ENCODE peak calls at places on chromosomes 5 and 9, in six cellular contexts. O is astrocyte, S is K562, X is lung, K is psoas muscle, I is breast epithelium. T is an unnamed sample.

GRCh38 chr9:123867034-123867433 is 62.9 kb downstream of the DENND1A start:
- DNase-seq in O (no peak), S (no peak), X (no peak), K (no peak), I (no peak), T (no peak)

GRCh38 chr5:80941496-80941895 is 18.7 kb upstream of the RASGRF2 start:
- DNase-seq in O (no peak), S (no peak), X (no peak), K (no peak), I (no peak), T (no peak)

GRCh38 chr9:80467632-80468031 is 895.9 kb downstream of the TLE4 start:
- DNase-seq in O (peak), S (no peak), X (no peak), K (no peak), I (no peak), T (no peak)

GRCh38 chr9:124217839-124218437 is 39.8 kb upstream of the NEK6 start:
- DNase-seq in O (no peak), S (no peak), X (no peak), K (no peak), I (no peak), T (no peak)

GRCh38 chr5:119166026-119166425 is 95.1 kb downstream of the DMXL1 start:
- DNase-seq in O (no peak), S (no peak), X (no peak), K (no peak), I (no peak), T (no peak)

GRCh38 chr5:141149812-141150211 is at the start of gene PCDHB6:
- DNase-seq in O (no peak), S (peak), X (no peak), K (no peak), I (no peak), T (peak)

GRCh38 chr5:95081500-95082355 is 203.2 kb downstream of the MCTP1 start:
- DNase-seq in O (peak), S (no peak), X (peak), K (no peak), I (no peak), T (peak)

GRCh38 chr9:126637002-126637849 is 23.5 kb downstream of the LMX1B start:
- DNase-seq in O (no peak), S (no peak), X (no peak), K (no peak), I (no peak), T (no peak)

GRCh38 chr9:385818-386398 is 171.2 kb downstream of the DOCK8 start:
- DNase-seq in O (peak), S (peak), X (peak), K (no peak), I (no peak), T (peak)

GRCh38 chr9:121820286-121821005 is 169.0 kb downstream of the DAB2IP start:
- DNase-seq in O (no peak), S (no peak), X (no peak), K (no peak), I (no peak), T (no peak)

GRCh38 chr9:135474915-135475314 is 4.7 kb upstream of the PPP1R26 start:
- DNase-seq in O (no peak), S (peak), X (no peak), K (no peak), I (no peak), T (peak)

GRCh38 chr9:121463026-121463827 is 36.4 kb downstream of the GGTA1 start:
- DNase-seq in O (peak), S (peak), X (peak), K (peak), I (no peak), T (peak)

GRCh38 chr9:123825337-123825736 is 104.6 kb downstream of the DENND1A start:
- DNase-seq in O (peak), S (no peak), X (no peak), K (no peak), I (no peak), T (no peak)

GRCh38 chr5:1946776-1947175 is 64.1 kb upstream of the IRX4 start:
- DNase-seq in O (no peak), S (no peak), X (no peak), K (no peak), I (no peak), T (no peak)

GRCh38 chr9:26234865-26235264 is 556.6 kb upstream of the TUSC1 start:
- DNase-seq in O (no peak), S (no peak), X (no peak), K (no peak), I (no peak), T (no peak)

GRCh38 chr5:131382407-131383395 is 118.8 kb downstream of the CDC42SE2 start:
- DNase-seq in O (no peak), S (peak), X (no peak), K (no peak), I (no peak), T (peak)

GRCh38 chr9:107131108-107131799 is 151.8 kb upstream of the RAD23B start:
- DNase-seq in O (no peak), S (no peak), X (no peak), K (no peak), I (peak), T (no peak)

GRCh38 chr9:133886563-133887501 is 105.3 kb downstream of the VAV2 start:
- DNase-seq in O (no peak), S (no peak), X (no peak), K (no peak), I (no peak), T (no peak)
- H3K27ac ChIP-seq in O (no peak), S (no peak), X (no peak), K (no peak), I (no peak), T (no peak)

GRCh38 chr9:15961217-15961616 is 408.4 kb downstream of the CCDC171 start:
- DNase-seq in O (no peak), S (no peak), X (no peak), K (no peak), I (no peak), T (no peak)

GRCh38 chr9:15966471-15966870 is 413.6 kb downstream of the CCDC171 start:
- DNase-seq in O (no peak), S (no peak), X (no peak), K (no peak), I (no peak), T (no peak)

GRCh38 chr9:15965246-15965745 is 412.5 kb downstream of the CCDC171 start:
- DNase-seq in O (peak), S (no peak), X (no peak), K (no peak), I (no peak), T (peak)

GRCh38 chr9:15972760-15973159 is 419.9 kb downstream of the CCDC171 start:
- DNase-seq in O (no peak), S (no peak), X (no peak), K (no peak), I (no peak), T (no peak)

GRCh38 chr9:15967068-15967467 is 414.2 kb downstream of the CCDC171 start:
- DNase-seq in O (no peak), S (no peak), X (no peak), K (no peak), I (no peak), T (no peak)
- TF ChIP-seq CTCF in O (no peak), S (no peak), X (no peak), K (no peak), I (no peak), T (no peak)

GRCh38 chr5:67038817-67039603 is 157.6 kb downstream of the CD180 start:
- DNase-seq in O (peak), S (no peak), X (no peak), K (no peak), I (no peak), T (peak)
- H3K27ac ChIP-seq in O (peak), S (no peak), X (peak), K (peak), I (no peak), T (peak)

GRCh38 chr5:179768326-179769085 is 25.3 kb upstream of the LTC4S start:
- DNase-seq in O (no peak), S (no peak), X (no peak), K (no peak), I (no peak), T (peak)
- TF ChIP-seq CTCF in O (no peak), S (peak), X (no peak), K (no peak), I (no peak), T (peak)

DNA sequence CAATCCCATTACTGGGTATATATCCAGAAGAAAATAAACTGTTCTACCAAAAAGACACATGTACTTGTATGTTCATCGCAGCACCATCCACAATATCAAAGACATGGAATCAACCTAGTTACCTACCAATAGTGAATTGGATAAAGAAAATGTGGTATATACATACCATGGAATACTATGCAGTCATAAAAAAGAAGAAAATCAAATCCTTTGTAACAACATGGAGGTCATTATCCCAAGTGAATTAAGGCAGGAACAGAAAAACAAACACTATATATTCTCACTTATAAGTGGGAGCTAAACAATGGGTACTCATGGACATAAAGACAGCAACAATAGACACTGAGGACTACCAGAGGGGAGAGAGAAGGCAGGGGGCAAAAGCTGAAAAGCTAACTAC is 67.7 kb downstream of the NR2F1-AS1 start:
- DNase-seq in O (no peak), S (no peak), X (no peak), K (no peak), I (no peak), T (no peak)
- H3K27ac ChIP-seq in O (peak), S (no peak), X (no peak), K (no peak), I (no peak), T (no peak)

GRCh38 chr9:36788534-36788933 is 215.8 kb downstream of the MELK start:
- DNase-seq in O (no peak), S (peak), X (no peak), K (no peak), I (no peak), T (peak)
- TF ChIP-seq CTCF in O (peak), S (peak), X (no peak), K (no peak), I (no peak), T (peak)

GRCh38 chr9:84723426-84723825 is 53.9 kb downstream of the NTRK2 start:
- DNase-seq in O (no peak), S (no peak), X (no peak), K (no peak), I (no peak), T (no peak)
- H3K27ac ChIP-seq in O (no peak), S (no peak), X (no peak), K (no peak), I (no peak), T (no peak)

T was measured in cardiac muscle cell.